ENCODE peak calls at places on chromosomes 1 and 21, in five cellular contexts. L is psoas muscle; D is stimulated activated CD4-positive, alpha-beta T cell treated with anti-CD3 and anti-CD28 coated beads, Interleukin-12 subunit alpha, Interleukin-12 subunit beta, amount 100 ng/mL, for 4 hours; A is AG08395; V is EL. J is an unnamed sample.

GRCh38 chr1:209659909-209660308 is 7.7 kb upstream of the LAMB3 start:
- DNase-seq in L (no peak), D (no peak), A (no peak), V (no peak), J (no peak)

GRCh38 chr1:25616932-25617625 is 488 bp downstream of the MAN1C1 start:
- DNase-seq in L (peak; percentile 60), D (no peak), A (no peak), V (no peak), J (no peak)

GRCh38 chr1:1777510-1777909 is 760 bp downstream of the NADK start:
- DNase-seq in L (peak; percentile 65), D (no peak), A (peak; percentile 41), V (peak; percentile 44), J (no peak)

GRCh38 chr1:174297351-174297750 is 138.0 kb downstream of the RABGAP1L start:
- DNase-seq in L (no peak), D (no peak), A (no peak), V (no peak), J (no peak)

GRCh38 chr1:17531682-17532487 is 7.6 kb upstream of the ARHGEF10L start:
- DNase-seq in L (peak; percentile 87), D (no peak), A (no peak), V (no peak), J (no peak)

GRCh38 chr1:241918879-241919278 is 38.7 kb upstream of the BECN2 start:
- DNase-seq in L (peak; percentile 60), D (no peak), A (peak; percentile 88), V (peak; percentile 67), J (no peak)

GRCh38 chr1:30661311-30661710 is 62.1 kb downstream of the MATN1 start:
- DNase-seq in L (no peak), D (no peak), A (no peak), V (no peak), J (no peak)

GRCh38 chr1:99996951-99997350 is 27.2 kb downstream of the SLC35A3 start:
- DNase-seq in L (no peak), D (no peak), A (no peak), V (no peak), J (no peak)

GRCh38 chr21:14551741-14552140 is 5.6 kb upstream of the SAMSN1 start:
- DNase-seq in L (no peak), D (no peak), A (no peak), V (no peak), J (no peak)

GRCh38 chr1:147515046-147515869 is 26.0 kb upstream of the BCL9 start:
- DNase-seq in L (no peak), D (no peak), A (no peak), V (no peak), J (no peak)

GRCh38 chr1:64403331-64403730 is 66.6 kb upstream of the CACHD1 start:
- DNase-seq in L (no peak), D (no peak), A (peak; percentile 24), V (peak; percentile 88), J (no peak)

GRCh38 chr1:89855413-89856123 is 34.7 kb downstream of the LRRC8D start:
- DNase-seq in L (no peak), D (no peak), A (peak; percentile 63), V (peak; percentile 70), J (no peak)

GRCh38 chr21:43893536-43894205 is 28.6 kb downstream of the AGPAT3 start:
- DNase-seq in L (no peak), D (no peak), A (no peak), V (no peak), J (no peak)

GRCh38 chr1:152050886-152051764 is 14.3 kb upstream of the S100A11 start:
- DNase-seq in L (no peak), D (no peak), A (no peak), V (peak; percentile 12), J (no peak)

GRCh38 chr1:54403808-54404261 is 2.4 kb downstream of the SSBP3 start:
- DNase-seq in L (peak; percentile 30), D (no peak), A (peak; percentile 45), V (peak; percentile 74), J (no peak)

GRCh38 chr1:82903626-82904025 is 1095.3 kb downstream of the TTLL7 start:
- DNase-seq in L (no peak), D (no peak), A (no peak), V (no peak), J (no peak)

GRCh38 chr1:14958249-14959215 is 195.0 kb upstream of the TMEM51 start:
- DNase-seq in L (no peak), D (no peak), A (no peak), V (no peak), J (no peak)

GRCh38 chr1:9181990-9182783 is 52.4 kb upstream of the H6PD start:
- DNase-seq in L (no peak), D (no peak), A (peak; percentile 45), V (no peak), J (peak; percentile 32)

GRCh38 chr1:156823210-156823790 is 6.7 kb upstream of the SH2D2A start:
- DNase-seq in L (no peak), D (no peak), A (no peak), V (peak; percentile 56), J (no peak)

GRCh38 chr21:34603002-34603709 is 11.8 kb downstream of the RCAN1 start:
- DNase-seq in L (peak; percentile 87), D (peak; percentile 65), A (peak; percentile 80), V (peak; percentile 63), J (peak; percentile 68)

GRCh38 chr1:19643602-19644419 is at the start of gene NBL1:
- DNase-seq in L (peak; percentile 80), D (peak; percentile 68), A (peak; percentile 79), V (peak; percentile 67), J (no peak)

GRCh38 chr1:45378184-45378583 is 37.9 kb upstream of the MUTYH start:
- DNase-seq in L (no peak), D (no peak), A (no peak), V (no peak), J (no peak)

GRCh38 chr1:186304982-186305949 is 69.8 kb downstream of the TPR start:
- DNase-seq in L (no peak), D (no peak), A (peak; percentile 44), V (peak; percentile 47), J (no peak)

GRCh38 chr1:55061000-55061705 is 21.8 kb downstream of the PCSK9 start:
- DNase-seq in L (no peak), D (no peak), A (no peak), V (no peak), J (no peak)

GRCh38 chr1:169193191-169193850 is 86.8 kb downstream of the ATP1B1 start:
- DNase-seq in L (no peak), D (no peak), A (no peak), V (no peak), J (no peak)

GRCh38 chr1:244552336-244552735 is 91.3 kb downstream of the CATSPERE start:
- DNase-seq in L (no peak), D (no peak), A (no peak), V (no peak), J (no peak)

GRCh38 chr1:31297273-31298247 is 728 bp downstream of the ZCCHC17 start:
- DNase-seq in L (no peak), D (no peak), A (peak; percentile 9), V (peak; percentile 56), J (no peak)

GRCh38 chr21:43881283-43881682 is 16.3 kb downstream of the AGPAT3 start:
- DNase-seq in L (no peak), D (peak; percentile 17), A (no peak), V (no peak), J (no peak)

GRCh38 chr1:175750366-175751111 is 7.1 kb upstream of the TNR start:
- DNase-seq in L (no peak), D (no peak), A (no peak), V (no peak), J (no peak)

GRCh38 chr1:208069317-208069716 is 158.4 kb upstream of the CD34 start:
- DNase-seq in L (no peak), D (no peak), A (no peak), V (no peak), J (no peak)

GRCh38 chr1:235632538-235633219 is 16.9 kb downstream of the GNG4 start:
- DNase-seq in L (no peak), D (no peak), A (peak; percentile 77), V (peak; percentile 73), J (no peak)

GRCh38 chr1:206722751-206723499 is 38.2 kb downstream of the MAPKAPK2 start:
- DNase-seq in L (peak; percentile 73), D (no peak), A (no peak), V (no peak), J (no peak)

GRCh38 chr1:115975569-115976061 is 698 bp upstream of the SLC22A15 start:
- DNase-seq in L (no peak), D (no peak), A (no peak), V (no peak), J (no peak)

GRCh38 chr1:63575340-63575826 is 17.8 kb upstream of the PGM1 start:
- DNase-seq in L (no peak), D (no peak), A (peak; percentile 14), V (peak; percentile 37), J (no peak)

GRCh38 chr1:27145934-27146354 is 9.0 kb downstream of the SLC9A1 start:
- DNase-seq in L (peak; percentile 71), D (no peak), A (peak; percentile 89), V (peak; percentile 89), J (no peak)

GRCh38 chr1:203305809-203306088 is 430 bp downstream of the BTG2 start:
- DNase-seq in L (peak; percentile 67), D (no peak), A (no peak), V (no peak), J (no peak)

GRCh38 chr1:235867903-235868469 is 1.3 kb upstream of the LYST start:
- DNase-seq in L (no peak), D (no peak), A (no peak), V (no peak), J (no peak)